ENCODE peak calls at places on chromosomes 2 and 18, in seven cellular contexts. C is IMR-90, W is mesendoderm, H is neuronal stem cell, A is mesenchymal stem cell, K is trophoblast cell, N is H1. Q is an unnamed sample.

GRCh38 chr18:31161757-31162418 is 768 bp downstream of the DSC1 start:
- DNase-seq in C (no peak), W (no peak), A (no peak), H (no peak), N (no peak), K (no peak), Q (no peak)

GRCh38 chr2:218501665-218502064 is 66.5 kb downstream of the USP37 start:
- DNase-seq in H (no peak), C (peak; percentile 65), N (no peak), K (peak; percentile 64), A (peak; percentile 31), W (peak; percentile 84), Q (no peak)

GRCh38 chr2:103805746-103806145 is 1043.9 kb downstream of the TMEM182 start:
- DNase-seq in C (no peak), H (no peak), A (no peak), K (no peak), W (no peak), N (no peak), Q (no peak)

GRCh38 chr2:75241696-75242095 is 42.4 kb upstream of the TACR1 start:
- DNase-seq in A (no peak), K (peak; percentile 60), N (no peak), C (peak; percentile 43), H (no peak), W (peak; percentile 69), Q (no peak)

GRCh38 chr2:71882949-71883472 is 264.7 kb downstream of the CYP26B1 start:
- DNase-seq in W (peak; percentile 14), A (peak; percentile 94), N (no peak), C (peak; percentile 78), H (no peak), K (peak; percentile 70), Q (peak; percentile 22)

GRCh38 chr2:11502740-11503292 is 31.0 kb upstream of the GREB1 start:
- DNase-seq in W (no peak), C (peak; percentile 13), K (no peak), H (no peak), A (no peak), N (no peak), Q (no peak)

GRCh38 chr2:167732251-167732788 is 515.1 kb downstream of the STK39 start:
- DNase-seq in N (no peak), A (no peak), H (no peak), K (no peak), C (no peak), W (peak; percentile 61), Q (no peak)

GRCh38 chr2:218398437-218399390 is 954 bp upstream of the CTDSP1 start:
- DNase-seq in C (peak; percentile 45), W (peak; percentile 73), A (peak; percentile 84), K (peak; percentile 69), N (peak; percentile 69), H (peak; percentile 31), Q (peak; percentile 39)

GRCh38 chr18:24181806-24182205 is 42.9 kb downstream of the CABYR start:
- DNase-seq in N (no peak), A (peak; percentile 7), W (no peak), C (no peak), H (no peak), K (peak; percentile 21), Q (no peak)

GRCh38 chr2:25362564-25363145 is 20.9 kb upstream of the DNMT3A start:
- DNase-seq in H (no peak), C (no peak), K (peak; percentile 26), W (no peak), A (no peak), N (no peak), Q (no peak)

DNA sequence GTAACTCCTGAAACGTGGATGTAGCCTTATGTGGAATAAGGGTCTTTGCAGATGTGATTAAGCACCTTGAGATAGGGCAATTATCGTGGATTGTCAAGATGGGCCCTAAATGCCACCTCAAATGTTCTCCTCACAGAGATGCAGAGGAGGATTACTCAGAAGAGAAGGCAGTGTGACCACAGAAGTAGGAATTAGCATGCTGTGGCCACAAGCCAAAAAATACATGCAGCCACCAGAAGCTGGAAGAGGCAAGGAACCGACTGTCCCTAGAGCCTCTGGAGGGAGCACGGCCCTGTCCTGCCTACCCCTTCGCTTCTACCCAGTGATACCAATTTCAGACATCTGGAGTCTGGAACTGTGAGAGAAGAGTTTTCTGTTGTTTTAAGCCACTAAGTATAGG is 47.3 kb upstream of the MGAT5 start:
- DNase-seq in N (no peak), W (peak; percentile 48), A (peak; percentile 68), H (no peak), C (peak; percentile 66), K (no peak), Q (no peak)
- H2AK5ac ChIP-seq in N (no peak overlapping the region), W (peak overlapping the region; percentile 68), A (no peak overlapping the region), H (no peak overlapping the region), C (peak overlapping the region; percentile 18), K (no peak overlapping the region), Q (no peak overlapping the region)

GRCh38 chr2:229582151-229582550 is 132.2 kb downstream of the DNER start:
- DNase-seq in C (no peak), H (no peak), W (no peak), A (no peak), K (no peak), N (no peak), Q (no peak)
- H2AK5ac ChIP-seq in C (no peak overlapping the region), H (no peak overlapping the region), W (no peak overlapping the region), A (no peak overlapping the region), K (no peak overlapping the region), N (no peak overlapping the region), Q (no peak overlapping the region)

GRCh38 chr2:39455826-39456225 is 18.7 kb upstream of the MAP4K3 start:
- DNase-seq in C (peak; percentile 55), N (no peak), W (no peak), K (peak; percentile 89), H (no peak), A (peak; percentile 33), Q (no peak)
- H2AK5ac ChIP-seq in C (no peak overlapping the region), N (no peak overlapping the region), W (no peak overlapping the region), K (no peak overlapping the region), H (no peak overlapping the region), A (no peak overlapping the region), Q (no peak overlapping the region)

DNA sequence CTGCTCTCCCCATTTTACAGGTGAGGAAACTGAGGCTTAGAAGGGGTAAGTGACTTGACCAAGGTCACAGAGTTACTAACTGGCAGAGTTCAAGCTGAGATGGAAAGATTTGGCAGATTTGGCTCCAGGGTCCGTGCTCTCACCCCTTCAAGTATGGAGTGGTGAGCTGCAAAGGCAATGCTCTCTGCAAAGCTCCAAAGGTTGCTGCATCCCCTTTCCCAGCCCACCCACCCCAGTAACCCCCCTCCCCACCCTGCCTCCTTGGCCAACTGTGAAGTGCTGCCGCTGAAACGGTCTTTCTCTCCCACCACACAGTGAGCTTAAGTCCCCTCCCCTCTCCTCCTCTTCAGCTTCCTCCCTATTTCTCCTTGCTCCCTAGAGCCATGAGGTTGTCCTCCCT is 152.8 kb downstream of the CAPN13 start:
- DNase-seq in H (no peak), W (no peak), A (no peak), K (no peak), C (no peak), N (peak; percentile 2), Q (no peak)
- H2AK5ac ChIP-seq in H (no peak overlapping the region), W (no peak overlapping the region), A (no peak overlapping the region), K (no peak overlapping the region), C (peak overlapping the region; percentile 38), N (no peak overlapping the region), Q (no peak overlapping the region)